ENCODE peak calls at places on chromosomes 12 and 14, in five cellular contexts. Y, Z, L, X and S are unnamed samples.
A peak's percentile ranks its signal among the peaks of the same experiment; 100 is the strongest.

GRCh38 chr14:54828031-54828430 is 74.6 kb downstream of the GCH1 start:
- DNase-seq in Z (no peak), Y (no peak), X (no peak), L (no peak), S (no peak)

GRCh38 chr12:130827432-130827831 is 11.6 kb downstream of the STX2 start:
- DNase-seq in L (no peak), Y (no peak), X (peak; percentile 44), Z (peak; percentile 73), S (no peak)

GRCh38 chr14:32623300-32624093 is 294.4 kb downstream of the AKAP6 start:
- DNase-seq in Y (peak; percentile 91), Z (no peak), L (no peak), X (no peak), S (no peak)

GRCh38 chr12:67759829-67760228 is 111.3 kb downstream of the DYRK2 start:
- DNase-seq in X (no peak), L (no peak), Z (no peak), Y (no peak), S (no peak)

GRCh38 chr12:113500662-113501435 is 29.2 kb upstream of the LHX5 start:
- DNase-seq in L (no peak), Z (no peak), X (no peak), Y (no peak), S (no peak)

GRCh38 chr14:59244581-59244980 is 56.1 kb downstream of the DAAM1 start:
- DNase-seq in L (no peak), X (no peak), Y (no peak), Z (no peak), S (no peak)

GRCh38 chr12:127811988-127812387 is 455.0 kb upstream of the TMEM132C start:
- DNase-seq in Y (peak; percentile 85), X (no peak), L (no peak), Z (peak; percentile 68), S (no peak)

GRCh38 chr14:101706509-101707284 is 54.8 kb upstream of the PPP2R5C start:
- DNase-seq in Y (no peak), X (no peak), Z (no peak), L (no peak), S (no peak)

GRCh38 chr12:87025976-87026375 is 769.8 kb upstream of the MGAT4C start:
- DNase-seq in X (no peak), L (no peak), Z (peak; percentile 11), Y (no peak), S (no peak)

GRCh38 chr14:59265808-59266207 is 77.3 kb downstream of the DAAM1 start:
- DNase-seq in L (peak; percentile 64), X (no peak), Y (peak; percentile 60), Z (no peak), S (peak; percentile 35)

GRCh38 chr14:50943943-50944646 is at the start of gene PYGL:
- DNase-seq in X (peak; percentile 80), Z (peak; percentile 73), Y (peak; percentile 53), L (no peak), S (no peak)

GRCh38 chr12:124938606-124939427 is 24.4 kb upstream of the UBC start:
- DNase-seq in Y (peak; percentile 91), X (peak; percentile 68), Z (peak; percentile 92), L (no peak), S (no peak)

GRCh38 chr14:80491562-80492139 is 280.3 kb upstream of the DIO2 start:
- DNase-seq in Z (no peak), X (no peak), L (no peak), Y (no peak), S (no peak)

GRCh38 chr12:2406903-2407302 is 354.1 kb downstream of the CACNA1C start:
- DNase-seq in X (no peak), L (no peak), Z (no peak), Y (no peak), S (no peak)

GRCh38 chr12:71873821-71874220 is 34.3 kb downstream of the TBC1D15 start:
- DNase-seq in Y (peak; percentile 8), L (no peak), X (no peak), Z (peak; percentile 20), S (no peak)

GRCh38 chr12:87127272-87127671 is 871.1 kb upstream of the MGAT4C start:
- DNase-seq in X (no peak), L (no peak), Z (no peak), Y (peak; percentile 85), S (no peak)

GRCh38 chr14:50619569-50620141 is 48.5 kb downstream of the SAV1 start:
- DNase-seq in X (no peak), Z (peak; percentile 61), L (no peak), Y (peak; percentile 75), S (peak; percentile 2)

GRCh38 chr12:117377758-117378157 is 16.3 kb upstream of the NOS1 start:
- DNase-seq in L (no peak), Y (no peak), Z (no peak), X (no peak), S (no peak)

GRCh38 chr12:100820314-100820713 is 25.7 kb downstream of the ANO4 start:
- DNase-seq in L (no peak), X (no peak), Y (no peak), Z (peak; percentile 43), S (no peak)

GRCh38 chr12:87439990-87440827 is 589.0 kb downstream of the C12orf50 start:
- DNase-seq in Z (peak; percentile 77), L (peak; percentile 83), Y (peak; percentile 90), X (no peak), S (peak; percentile 99)

GRCh38 chr14:34732802-34733201 is 18.4 kb upstream of the CFL2 start:
- DNase-seq in L (no peak), X (no peak), Y (no peak), Z (no peak), S (no peak)

GRCh38 chr12:62631531-62632520 is 165.2 kb downstream of the MON2 start:
- DNase-seq in Y (peak; percentile 90), L (no peak), Z (peak; percentile 70), X (peak; percentile 69), S (no peak)

GRCh38 chr12:24562761-24563392 is 386.0 kb downstream of the BCAT1 start:
- DNase-seq in X (peak; percentile 74), L (no peak), Y (peak; percentile 43), Z (peak; percentile 81), S (no peak)

GRCh38 chr12:106910202-106910601 is 45.5 kb upstream of the TMEM263 start:
- DNase-seq in Y (no peak), Z (no peak), X (no peak), L (no peak), S (no peak)

GRCh38 chr12:87119713-87120112 is 863.5 kb upstream of the MGAT4C start:
- DNase-seq in L (no peak), X (no peak), Z (peak; percentile 5), Y (no peak), S (no peak)

GRCh38 chr12:109715310-109716091 is 1.9 kb downstream of the FAM222A start:
- DNase-seq in Y (no peak), X (peak; percentile 88), L (no peak), Z (no peak), S (no peak)

GRCh38 chr12:50505386-50505827 is 622 bp downstream of the DIP2B start:
- DNase-seq in Y (peak; percentile 22), Z (peak; percentile 19), L (no peak), X (no peak), S (no peak)

GRCh38 chr12:123126294-123127144 is 24.4 kb downstream of the PITPNM2 start:
- DNase-seq in X (peak; percentile 63), Y (peak; percentile 99), Z (peak; percentile 94), L (peak; percentile 84), S (no peak)

GRCh38 chr14:43894534-43894933 is 612.5 kb downstream of the FSCB start:
- DNase-seq in Z (peak; percentile 1), L (no peak), X (no peak), Y (peak; percentile 1), S (no peak)

GRCh38 chr14:90383126-90383730 is 13.6 kb upstream of the CALM1 start:
- DNase-seq in L (peak; percentile 93), Z (peak; percentile 100), X (peak; percentile 99), Y (peak; percentile 100), S (peak; percentile 94)
- TF ChIP-seq CTCF in L (no peak), Z (no peak), X (no peak), Y (no peak), S (no peak)

GRCh38 chr14:76699209-76699608 is 62.1 kb upstream of the VASH1 start:
- DNase-seq in X (no peak), Y (no peak), Z (no peak), L (no peak), S (no peak)
- H3K4me3 ChIP-seq in X (no peak overlapping the region), Y (no peak overlapping the region), Z (no peak overlapping the region), L (no peak overlapping the region), S (no peak overlapping the region)

GRCh38 chr12:65278576-65279386 is at the start of gene MSRB3:
- DNase-seq in X (peak; percentile 83), Y (peak; percentile 60), Z (peak; percentile 72), L (no peak), S (no peak)
- TF ChIP-seq CTCF in X (no peak), Y (no peak), Z (peak; percentile 22), L (no peak), S (no peak)

DNA sequence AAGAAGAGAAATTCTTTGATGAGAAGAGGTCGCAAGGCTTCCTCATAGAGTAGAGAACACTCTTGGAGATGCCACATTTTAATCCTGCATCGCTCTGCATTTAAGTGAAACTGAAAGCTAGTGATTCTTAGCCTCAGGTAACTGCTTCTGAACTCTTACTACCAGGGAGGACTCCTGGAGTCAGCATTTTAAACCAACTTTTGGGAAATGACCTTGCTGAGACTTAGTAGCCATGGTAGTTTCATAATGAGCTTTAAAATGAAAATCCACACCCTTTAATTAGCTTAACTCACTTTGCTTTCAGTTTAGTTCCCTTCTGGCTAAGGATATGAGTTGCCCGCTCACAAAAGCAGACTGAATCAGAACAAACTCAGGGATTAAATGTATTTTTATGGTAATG is 80.3 kb downstream of the SYNE2 start:
- DNase-seq in X (no peak), Y (no peak), L (no peak), Z (no peak), S (no peak)
- H3K4me3 ChIP-seq in X (no peak overlapping the region), Y (no peak overlapping the region), L (peak overlapping the region; percentile 5), Z (no peak overlapping the region), S (peak overlapping the region; percentile 39)

GRCh38 chr14:100440207-100440631 is 117.1 kb downstream of the SLC25A47 start:
- DNase-seq in L (peak; percentile 49), Z (peak; percentile 72), Y (peak; percentile 68), X (peak; percentile 73), S (peak; percentile 52)
- TF ChIP-seq CTCF in L (peak; percentile 94), Z (peak; percentile 67), Y (peak; percentile 63), X (peak; percentile 27), S (peak; percentile 93)

GRCh38 chr12:120041386-120042231 is 52.6 kb downstream of the BICDL1 start:
- DNase-seq in Z (no peak), Y (no peak), X (no peak), L (no peak), S (no peak)

GRCh38 chr12:120032242-120032641 is 43.2 kb downstream of the BICDL1 start:
- DNase-seq in Z (no peak), Y (no peak), X (no peak), L (no peak), S (no peak)

GRCh38 chr12:120039711-120040110 is 50.7 kb downstream of the BICDL1 start:
- DNase-seq in L (no peak), Z (no peak), X (no peak), Y (no peak), S (no peak)

GRCh38 chr12:120043421-120043820 is 54.4 kb downstream of the BICDL1 start:
- DNase-seq in L (no peak), X (no peak), Y (no peak), Z (no peak), S (no peak)

DNA sequence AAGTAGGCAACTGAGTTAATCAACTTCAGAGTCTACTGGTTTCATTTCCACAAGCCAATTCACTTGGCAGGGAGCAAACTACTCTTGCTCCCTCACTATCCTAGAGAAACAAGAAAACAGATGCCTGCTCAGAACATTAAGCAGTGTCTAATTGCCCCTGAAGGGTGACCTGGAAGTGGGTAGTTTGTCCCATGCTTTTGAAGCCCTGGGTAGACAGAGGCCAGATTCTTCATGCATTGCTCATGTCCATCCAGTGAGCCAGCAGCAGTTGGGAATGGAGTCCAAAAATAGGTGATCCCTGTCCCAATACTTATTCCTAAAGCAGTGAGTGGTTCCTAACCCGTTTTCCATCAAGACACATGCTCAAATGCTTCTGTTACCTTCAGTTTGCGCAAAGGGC is 48.8 kb downstream of the BICDL1 start:
- DNase-seq in L (no peak), Z (no peak), Y (no peak), X (no peak), S (peak; percentile 66)
- H3K4me3 ChIP-seq in L (no peak overlapping the region), Z (no peak overlapping the region), Y (no peak overlapping the region), X (no peak overlapping the region), S (no peak overlapping the region)